ENCODE peak calls at places on chromosomes 4 and X, in four cellular contexts. Z is Panc1, C is HCT116, K is GM23338. V is an unnamed sample.

GRCh38 chr4:100240008-100240407 is 49.7 kb upstream of the DDIT4L start:
- DNase-seq in Z (no peak), K (no peak), C (no peak), V (peak)

GRCh38 chrX:40864972-40865371 is 129.6 kb upstream of the MED14 start:
- DNase-seq in C (no peak), K (no peak), Z (no peak), V (no peak)

GRCh38 chr4:111821342-111821741 is 323.9 kb upstream of the FAM241A start:
- DNase-seq in C (no peak), Z (no peak), K (no peak), V (no peak)

GRCh38 chr4:74932832-74933561 is at the start of gene PARM1:
- DNase-seq in Z (peak), K (peak), C (peak), V (peak)

GRCh38 chr4:170139764-170140163 is 50.0 kb upstream of the AADAT start:
- DNase-seq in Z (no peak), C (no peak), K (no peak), V (no peak)

GRCh38 chr4:74794341-74794801 is at the start of gene BTC:
- DNase-seq in Z (peak), C (peak), K (peak), V (peak)

GRCh38 chr4:141635726-141636076 is 682 bp upstream of the IL15 start:
- DNase-seq in Z (no peak), K (no peak), C (no peak), V (no peak)

GRCh38 chrX:46383006-46383405 is 162.2 kb downstream of the ZNF674 start:
- DNase-seq in C (no peak), K (no peak), Z (no peak), V (no peak)

GRCh38 chr4:39825090-39825489 is 127.2 kb downstream of the UBE2K start:
- DNase-seq in C (no peak), Z (no peak), K (no peak), V (peak)

GRCh38 chrX:84729809-84730208 is 227.6 kb upstream of the HDX start:
- DNase-seq in Z (peak), K (peak), C (no peak), V (peak)

GRCh38 chr4:141642711-141643110 is 6.3 kb downstream of the IL15 start:
- DNase-seq in C (no peak), Z (no peak), K (no peak), V (no peak)

GRCh38 chrX:100685284-100685996 is 41.4 kb downstream of the SRPX2 start:
- DNase-seq in Z (peak), C (peak), K (peak), V (peak)

GRCh38 chrX:115595049-115595448 is 34.1 kb downstream of the PLS3 start:
- DNase-seq in K (no peak), C (no peak), Z (no peak), V (no peak)

GRCh38 chrX:9595131-9595530 is 130.3 kb downstream of the TBL1X start:
- DNase-seq in Z (no peak), C (no peak), K (peak), V (no peak)

GRCh38 chr4:74320559-74321118 is 12.4 kb downstream of the EPGN start:
- DNase-seq in Z (peak), C (peak), K (peak), V (peak)

GRCh38 chr4:170198742-170199141 is 109.0 kb upstream of the AADAT start:
- DNase-seq in Z (no peak), K (peak), C (peak), V (no peak)

GRCh38 chr4:74157116-74157742 is 689 bp upstream of the MTHFD2L start:
- DNase-seq in K (no peak), Z (no peak), C (no peak), V (no peak)

GRCh38 chrX:153411255-153411987 is at the start of gene ZFP92:
- DNase-seq in K (peak), Z (no peak), C (no peak), V (peak)

GRCh38 chrX:68084765-68085164 is 348.5 kb downstream of the OPHN1 start:
- DNase-seq in C (no peak), K (no peak), Z (no peak), V (peak)

GRCh38 chr4:164442167-164442566 is 311.8 kb upstream of the SMIM31 start:
- DNase-seq in K (no peak), C (no peak), Z (no peak), V (no peak)

GRCh38 chrX:46333550-46333949 is 211.7 kb downstream of the ZNF674 start:
- DNase-seq in K (no peak), Z (no peak), C (no peak), V (no peak)

GRCh38 chr4:24922416-24922815 is 9.6 kb upstream of the CCDC149 start:
- DNase-seq in Z (no peak), K (no peak), C (no peak), V (no peak)

GRCh38 chrX:65300104-65300809 is 234.3 kb downstream of the LAS1L start:
- DNase-seq in C (no peak), Z (no peak), K (peak), V (no peak)

GRCh38 chrX:150683536-150684146 is 9.6 kb upstream of the MTMR1 start:
- DNase-seq in K (peak), C (peak), Z (no peak), V (peak)

GRCh38 chrX:97070346-97070745 is 186.6 kb downstream of the RPA4 start:
- DNase-seq in K (no peak), Z (no peak), C (no peak), V (no peak)

GRCh38 chrX:129876734-129877395 is 29.1 kb upstream of the UTP14A start:
- DNase-seq in C (peak), Z (no peak), K (no peak), V (no peak)

GRCh38 chrX:65866146-65866545 is 173.7 kb downstream of the VSIG4 start:
- DNase-seq in C (no peak), K (no peak), Z (no peak), V (no peak)

GRCh38 chrX:77788050-77788449 is 2.0 kb upstream of the ATRX start:
- DNase-seq in C (peak), K (peak), Z (no peak), V (no peak)

GRCh38 chr4:40672528-40673522 is 43.2 kb upstream of the RBM47 start:
- DNase-seq in Z (no peak), C (peak), K (peak), V (peak)

GRCh38 chr4:101818362-101818761 is 27.8 kb downstream of the BANK1 start:
- DNase-seq in Z (no peak), K (no peak), C (no peak), V (no peak)

GRCh38 chr4:149512489-149512888 is 303.2 kb downstream of the IQCM start:
- DNase-seq in Z (no peak), C (no peak), K (no peak), V (no peak)

GRCh38 chrX:45806410-45807121 is 605.9 kb upstream of the DIPK2B start:
- DNase-seq in K (no peak), Z (no peak), C (no peak), V (no peak)

GRCh38 chrX:15151267-15152196 is 118.4 kb downstream of the ASB9 start:
- DNase-seq in C (no peak), K (no peak), Z (no peak), V (no peak)

GRCh38 chr4:123997116-123997515 is 600.5 kb downstream of the SPRY1 start:
- DNase-seq in C (peak), Z (no peak), K (peak), V (no peak)

GRCh38 chrX:96611619-96612362 is 72.9 kb upstream of the DIAPH2 start:
- DNase-seq in K (no peak), Z (no peak), C (no peak), V (no peak)

GRCh38 chrX:1534321-1535168 is 2.4 kb downstream of the P2RY8 start:
- DNase-seq in K (peak), Z (no peak), C (no peak), V (peak)

GRCh38 chr4:3355266-3355748 is 62.5 kb downstream of the RGS12 start:
- DNase-seq in Z (no peak), C (no peak), K (no peak), V (no peak)

DNA sequence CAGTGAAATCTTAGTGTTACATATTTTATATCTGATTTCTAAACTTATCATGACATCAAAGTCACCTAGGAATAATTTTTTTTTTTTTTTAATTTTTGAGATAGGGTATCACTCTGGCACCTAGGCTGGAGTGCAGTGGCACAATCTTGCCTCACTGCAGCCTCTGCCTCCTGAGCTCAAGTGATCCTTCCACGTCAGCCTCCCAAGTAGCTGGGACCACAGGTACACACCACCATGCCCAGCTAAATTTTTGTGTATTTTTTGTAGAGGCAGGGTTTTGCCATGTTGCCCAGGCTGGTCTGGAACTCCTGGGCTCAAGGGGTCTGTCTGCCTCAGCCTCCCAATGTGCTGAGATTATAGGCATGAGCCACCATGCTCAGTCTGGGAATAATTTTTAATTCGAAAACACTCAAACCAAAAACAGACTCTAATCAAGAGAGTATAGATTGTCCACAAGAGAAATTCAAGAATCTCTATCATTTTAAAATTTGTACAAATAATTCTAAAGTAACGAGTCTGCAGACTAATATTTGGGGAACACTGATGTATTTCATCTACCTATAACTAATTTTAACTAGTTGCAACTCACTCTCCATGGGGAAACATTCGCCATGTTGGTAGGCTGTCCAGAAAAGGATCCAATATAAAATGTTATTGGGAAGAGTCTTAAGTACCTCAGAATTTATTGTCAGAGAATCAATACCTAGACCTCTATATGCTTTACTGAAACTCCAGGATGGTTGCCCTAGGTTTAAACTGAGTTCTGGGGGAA is 3.4 kb downstream of the SLC7A11 start:
- DNase-seq in Z (no peak), K (no peak), C (no peak), V (no peak)
- TF ChIP-seq REST in Z (no peak), K (no peak), C (no peak), V (no peak)

GRCh38 chrX:118171354-118171753 is 54.7 kb upstream of the KLHL13 start:
- DNase-seq in Z (no peak), C (no peak), K (no peak), V (no peak)

GRCh38 chrX:118164138-118164537 is 47.5 kb upstream of the KLHL13 start:
- DNase-seq in Z (no peak), C (no peak), K (no peak), V (no peak)

GRCh38 chrX:118167361-118167760 is 50.8 kb upstream of the KLHL13 start:
- DNase-seq in Z (no peak), K (no peak), C (no peak), V (no peak)
- TF ChIP-seq POLR2AphosphoS5 in Z (no peak), K (no peak), C (no peak), V (no peak)

DNA sequence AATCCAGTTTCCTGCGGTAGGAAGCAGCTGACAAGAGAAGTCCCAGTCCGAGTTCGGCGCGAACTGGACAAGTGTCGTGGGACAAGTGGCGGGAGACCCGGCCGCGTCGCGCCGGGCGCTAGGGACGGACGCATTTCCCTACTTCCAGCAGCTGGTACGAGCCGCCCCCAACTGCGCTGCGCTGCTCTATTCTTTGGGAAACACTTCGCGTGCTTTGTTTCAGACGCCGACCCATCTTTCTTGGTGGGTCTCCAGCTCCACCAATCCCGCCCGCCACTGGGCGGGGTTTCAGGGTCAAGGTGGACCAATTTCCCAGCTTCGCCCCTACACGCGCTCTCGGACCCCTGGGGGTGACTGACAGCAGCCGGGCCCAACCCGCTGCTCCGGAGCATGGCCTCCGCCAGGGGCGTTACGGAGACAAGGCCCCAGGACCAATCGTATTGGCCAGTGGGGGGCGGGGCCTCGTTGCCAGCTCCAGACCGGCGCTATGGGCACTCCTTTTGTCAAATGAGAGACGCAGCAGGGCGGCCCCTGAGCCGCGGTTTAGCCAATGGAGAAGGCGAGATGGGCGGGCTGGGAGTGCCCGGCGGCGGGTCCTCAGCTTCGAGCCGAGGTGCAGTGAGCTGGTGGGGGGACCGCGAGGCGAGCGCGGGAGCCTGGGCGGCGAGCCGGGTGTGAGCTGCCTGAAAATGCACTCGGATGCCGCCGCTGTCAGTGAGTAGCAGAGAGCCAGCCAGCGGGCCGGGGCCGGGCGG is at the start of gene DCUN1D4:
- DNase-seq in C (peak), Z (peak), K (peak), V (peak)
- TF ChIP-seq REST in C (no peak), Z (no peak), K (no peak), V (no peak)

DNA sequence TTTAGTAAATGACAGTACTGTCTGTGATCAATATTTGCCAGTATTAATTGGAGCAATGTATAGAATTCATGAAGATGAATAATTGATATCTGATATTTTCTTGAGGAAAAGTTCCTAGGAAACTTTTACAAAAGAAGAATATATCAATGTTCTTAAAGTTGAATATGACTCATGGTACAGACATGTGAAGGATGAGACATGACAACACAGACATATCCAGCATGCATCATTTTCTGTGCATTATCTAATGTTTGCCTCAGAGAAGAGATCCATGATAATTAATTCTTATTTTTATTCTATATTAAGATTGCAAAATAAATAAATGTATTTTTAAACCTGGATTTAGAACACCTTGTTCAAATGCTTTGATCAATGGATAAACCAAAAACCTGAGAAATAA is 452.9 kb upstream of the EPHA5 start:
- DNase-seq in K (no peak), C (no peak), Z (no peak), V (no peak)
- TF ChIP-seq POLR2AphosphoS5 in K (no peak), C (no peak), Z (no peak), V (no peak)

GRCh38 chr4:89836031-89836777 is 757 bp downstream of the SNCA start:
- DNase-seq in C (no peak), Z (no peak), K (peak), V (no peak)
- TF ChIP-seq REST in C (no peak), Z (no peak), K (no peak), V (no peak)

GRCh38 chr4:118280501-118281218 is 72.1 kb downstream of the PRSS12 start:
- DNase-seq in C (peak), Z (peak), K (peak), V (peak)

GRCh38 chr4:118282692-118283091 is 70.1 kb downstream of the PRSS12 start:
- DNase-seq in C (no peak), K (no peak), Z (no peak), V (peak)

GRCh38 chr4:118284169-118284568 is 68.6 kb downstream of the PRSS12 start:
- DNase-seq in C (no peak), K (no peak), Z (no peak), V (peak)

GRCh38 chr4:118279920-118280432 is 72.8 kb downstream of the PRSS12 start:
- DNase-seq in Z (no peak), C (no peak), K (no peak), V (peak)

DNA sequence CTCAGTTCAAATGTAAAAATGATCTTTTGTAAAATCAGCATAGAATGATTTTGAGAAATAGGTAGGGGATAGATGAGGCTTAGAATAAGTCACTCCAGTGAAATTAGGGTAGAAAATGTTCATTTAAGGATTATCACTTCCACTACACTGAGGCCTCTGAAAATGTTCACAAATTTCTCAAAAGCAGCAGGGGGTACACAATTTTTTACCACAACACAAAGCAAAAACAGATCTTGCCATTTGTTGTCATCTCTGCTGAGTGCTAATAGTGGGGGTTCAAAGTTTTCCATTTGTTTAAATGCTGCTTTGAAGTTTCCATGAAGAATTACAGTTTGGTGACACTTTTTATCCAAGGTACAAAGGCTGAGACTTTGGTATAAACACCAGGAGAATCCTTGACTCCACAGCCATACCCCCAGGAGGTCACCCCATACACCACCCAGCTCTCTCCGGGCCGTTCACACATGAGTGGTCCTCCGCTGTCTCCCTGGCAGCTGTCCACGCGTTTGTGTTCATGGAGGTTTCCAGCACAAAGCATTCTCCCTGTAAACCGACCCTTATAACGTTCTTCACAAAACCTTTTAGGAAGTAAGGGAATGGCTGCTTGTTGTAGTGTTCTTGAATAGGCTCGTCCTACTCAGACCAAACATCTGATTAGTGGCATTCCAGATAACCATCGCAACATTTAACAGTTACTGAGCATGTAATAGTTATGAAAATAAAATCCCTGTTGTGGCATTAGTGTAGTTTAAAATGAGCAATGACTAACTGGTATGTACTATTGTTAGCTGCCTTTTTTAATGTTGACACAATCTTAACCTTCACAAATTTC is 71.0 kb downstream of the PRSS12 start:
- DNase-seq in Z (no peak), K (no peak), C (no peak), V (peak)
- TF ChIP-seq POLR2AphosphoS5 in Z (no peak), K (peak), C (peak), V (peak)

V was measured in HL-60.